ENCODE peak calls at places on chromosomes 7 and 10, in eight cellular contexts. B, X, F, T, M, R, A and O are unnamed samples.
A peak's percentile ranks its signal among the peaks of the same experiment; 100 is the strongest.

GRCh38 chr7:56474271-56474670 is 358.1 kb upstream of the NUPR2 start:
- DNase-seq in A (no peak), M (no peak), X (no peak), T (no peak), B (no peak), F (no peak), R (no peak), O (no peak)

GRCh38 chr7:148503900-148504487 is 86.6 kb upstream of the C7orf33 start:
- DNase-seq in B (no peak), T (no peak), R (peak; percentile 15), X (peak; percentile 60), F (no peak), A (peak; percentile 24), M (peak; percentile 56), O (no peak)

GRCh38 chr7:69781412-69781846 is 183.2 kb downstream of the AUTS2 start:
- DNase-seq in B (no peak), M (no peak), F (peak; percentile 40), X (peak; percentile 62), A (no peak), R (no peak), T (peak; percentile 24), O (no peak)

GRCh38 chr7:97269741-97270140 is 152.2 kb downstream of the SDHAF3 start:
- DNase-seq in B (no peak), R (no peak), X (peak; percentile 1), M (no peak), T (no peak), A (no peak), F (no peak), O (no peak)

GRCh38 chr10:29353887-29354561 is 65.2 kb downstream of the LYZL1 start:
- DNase-seq in B (no peak), F (no peak), T (no peak), X (no peak), M (no peak), R (no peak), A (no peak), O (no peak)

GRCh38 chr7:38105874-38106483 is 72.1 kb upstream of the STARD3NL start:
- DNase-seq in B (no peak), T (no peak), M (peak; percentile 64), X (peak; percentile 69), F (no peak), A (peak; percentile 19), R (peak; percentile 16), O (no peak)

GRCh38 chr10:6218692-6219493 is 16.2 kb downstream of the PFKFB3 start:
- DNase-seq in F (no peak), R (peak; percentile 100), X (peak; percentile 51), M (no peak), T (no peak), B (no peak), A (no peak), O (no peak)

GRCh38 chr7:100348805-100349204 is 9.1 kb upstream of the PILRB start:
- DNase-seq in M (no peak), T (no peak), B (no peak), A (no peak), R (no peak), X (no peak), F (no peak), O (no peak)

GRCh38 chr7:26192485-26193087 is 8.0 kb downstream of the HNRNPA2B1 start:
- DNase-seq in X (no peak), R (no peak), T (no peak), A (no peak), F (no peak), B (no peak), M (no peak), O (no peak)

GRCh38 chr7:11665381-11665780 is 166.6 kb downstream of the THSD7A start:
- DNase-seq in R (no peak), T (no peak), F (no peak), M (no peak), X (no peak), B (no peak), A (no peak), O (no peak)

DNA sequence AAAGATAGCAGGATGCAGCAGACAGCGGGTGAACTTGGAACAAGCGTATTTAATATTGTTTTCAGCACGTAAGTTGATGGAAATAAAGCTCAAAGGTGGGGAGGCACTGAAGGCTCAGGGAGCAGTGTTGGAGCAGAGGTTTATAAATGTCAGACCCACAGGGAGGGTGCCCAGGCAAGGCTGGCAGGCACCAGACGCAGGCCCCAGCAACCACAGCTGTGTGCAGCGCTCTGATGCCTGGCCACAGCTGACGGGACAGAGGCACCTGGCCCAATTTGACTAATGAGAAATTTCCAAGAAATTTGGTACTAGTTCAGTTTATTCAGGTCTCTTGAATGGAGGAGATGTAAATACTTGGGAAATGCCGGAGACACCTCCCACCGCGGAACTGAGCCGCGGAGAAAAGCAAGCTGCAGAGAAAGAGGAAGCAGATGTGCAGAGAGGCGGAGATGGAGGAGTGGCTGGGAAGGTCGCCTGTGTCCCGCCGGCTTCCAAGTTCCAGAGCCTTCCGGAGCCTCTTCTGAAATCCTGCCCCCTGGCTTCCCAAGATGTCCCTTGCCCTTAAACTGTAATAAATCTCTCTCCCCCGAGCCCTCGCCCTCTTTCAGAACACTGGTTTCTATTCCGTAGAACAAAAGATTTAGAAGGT is 38.3 kb upstream of the PLXNA4 start:
- DNase-seq in R (no peak), T (peak; percentile 47), B (no peak), A (no peak), F (peak; percentile 22), X (peak; percentile 43), M (no peak), O (peak; percentile 31)
- H3K4me3 ChIP-seq in R (no peak overlapping the region), T (peak overlapping the region; percentile 17), B (no peak overlapping the region), A (no peak overlapping the region), F (no peak overlapping the region), X (peak overlapping the region; percentile 11), M (no peak overlapping the region), O (no peak overlapping the region)

GRCh38 chr7:109059089-109059488 is 489.4 kb downstream of the DNAJB9 start:
- DNase-seq in X (no peak), F (no peak), T (no peak), R (no peak), A (no peak), M (no peak), B (no peak), O (no peak)
- H3K4me3 ChIP-seq in X (no peak overlapping the region), F (no peak overlapping the region), T (no peak overlapping the region), R (no peak overlapping the region), A (no peak overlapping the region), M (no peak overlapping the region), B (no peak overlapping the region), O (no peak overlapping the region)

GRCh38 chr7:122304996-122305421 is 459 bp upstream of the FEZF1 start:
- DNase-seq in X (no peak), A (no peak), F (no peak), M (no peak), B (no peak), T (no peak), R (no peak), O (no peak)
- H3K4me3 ChIP-seq in X (no peak overlapping the region), A (peak overlapping the region; percentile 69), F (no peak overlapping the region), M (no peak overlapping the region), B (peak overlapping the region; percentile 19), T (peak overlapping the region; percentile 19), R (no peak overlapping the region), O (peak overlapping the region; percentile 16)

GRCh38 chr7:66697451-66698438 is 42.8 kb upstream of the RABGEF1 start:
- DNase-seq in F (no peak), R (peak; percentile 22), A (no peak), T (peak; percentile 68), X (peak; percentile 66), B (no peak), M (no peak), O (no peak)

GRCh38 chr7:66696774-66697191 is 43.8 kb upstream of the RABGEF1 start:
- DNase-seq in F (no peak), B (no peak), M (peak; percentile 6), X (peak; percentile 48), A (no peak), R (peak; percentile 36), T (peak; percentile 32), O (no peak)

GRCh38 chr7:66698652-66699205 is 41.8 kb upstream of the RABGEF1 start:
- DNase-seq in T (no peak), R (no peak), B (no peak), F (no peak), A (no peak), X (no peak), M (no peak), O (no peak)

GRCh38 chr7:66699998-66700397 is 40.5 kb upstream of the RABGEF1 start:
- DNase-seq in X (peak; percentile 72), F (peak; percentile 63), B (no peak), R (no peak), M (no peak), A (no peak), T (peak; percentile 50), O (peak; percentile 30)

GRCh38 chr7:66700633-66701131 is 39.9 kb upstream of the RABGEF1 start:
- DNase-seq in M (no peak), R (no peak), B (no peak), T (no peak), A (no peak), X (no peak), F (no peak), O (no peak)
- H3K4me3 ChIP-seq in M (no peak overlapping the region), R (no peak overlapping the region), B (no peak overlapping the region), T (peak overlapping the region; percentile 20), A (no peak overlapping the region), X (no peak overlapping the region), F (no peak overlapping the region), O (no peak overlapping the region)

GRCh38 chr10:132458595-132459251 is 61.7 kb downstream of the PWWP2B start:
- DNase-seq in F (peak; percentile 79), A (no peak), R (no peak), X (peak; percentile 33), M (peak; percentile 36), B (peak; percentile 93), T (no peak), O (peak; percentile 91)
- H3K4me3 ChIP-seq in F (no peak overlapping the region), A (no peak overlapping the region), R (no peak overlapping the region), X (no peak overlapping the region), M (no peak overlapping the region), B (no peak overlapping the region), T (no peak overlapping the region), O (peak overlapping the region; percentile 4)